ENCODE peak calls at places on chromosomes 5 and 9, in four cellular contexts. D is HCT116, K is mammary epithelial cell, P is GM23338. F is an unnamed sample.

GRCh38 chr5:11400312-11400711 is 503.9 kb downstream of the CTNND2 start:
- DNase-seq in D (no peak), K (no peak), P (no peak), F (no peak)

GRCh38 chr5:150044334-150044681 is 42.0 kb downstream of the CSF1R start:
- DNase-seq in D (no peak), K (peak), P (no peak), F (peak)

GRCh38 chr5:60365001-60365400 is 335.0 kb downstream of the DEPDC1B start:
- DNase-seq in D (no peak), K (no peak), P (no peak), F (no peak)

GRCh38 chr9:101727621-101728524 is 10.6 kb downstream of the GRIN3A start:
- DNase-seq in D (no peak), K (no peak), P (peak), F (peak)

GRCh38 chr5:73160239-73160671 is 12.7 kb upstream of the TMEM174 start:
- DNase-seq in D (no peak), K (no peak), P (no peak), F (no peak)

GRCh38 chr5:176626876-176627236 is 3.5 kb downstream of the SNCB start:
- DNase-seq in D (no peak), K (no peak), P (no peak), F (no peak)

GRCh38 chr9:78900500-78900899 is 603.6 kb downstream of the PSAT1 start:
- DNase-seq in D (no peak), K (no peak), P (no peak), F (no peak)

GRCh38 chr5:67303356-67303755 is 106.8 kb upstream of the CD180 start:
- DNase-seq in D (no peak), K (peak), P (no peak), F (peak)

GRCh38 chr9:109118802-109119438 is 827 bp downstream of the TMEM245 start:
- DNase-seq in D (no peak), K (no peak), P (peak), F (peak)

GRCh38 chr9:92100237-92100911 is 14.8 kb downstream of the SPTLC1 start:
- DNase-seq in D (peak), K (peak), P (no peak), F (peak)

GRCh38 chr9:137357166-137357565 is 55.1 kb upstream of the NRARP start:
- DNase-seq in D (no peak), K (no peak), P (no peak), F (no peak)

GRCh38 chr5:130759061-130759460 is 406.0 kb downstream of the HINT1 start:
- DNase-seq in D (no peak), K (no peak), P (peak), F (no peak)

GRCh38 chr5:66238435-66238834 is 94.3 kb downstream of the SREK1 start:
- DNase-seq in D (no peak), K (no peak), P (no peak), F (no peak)

GRCh38 chr5:178791976-178792375 is 61.5 kb upstream of the ZNF354A start:
- DNase-seq in D (no peak), K (no peak), P (no peak), F (no peak)

GRCh38 chr5:137209232-137209810 is 289.8 kb downstream of the SPOCK1 start:
- DNase-seq in D (no peak), K (no peak), P (no peak), F (peak)

GRCh38 chr9:92590386-92590785 is 54.6 kb upstream of the ECM2 start:
- DNase-seq in D (no peak), K (no peak), P (no peak), F (peak)

GRCh38 chr5:172792693-172793570 is 21.9 kb upstream of the DUSP1 start:
- DNase-seq in D (no peak), K (no peak), P (no peak), F (no peak)

GRCh38 chr5:71904852-71905251 is 185.8 kb downstream of the CARTPT start:
- DNase-seq in D (no peak), K (peak), P (no peak), F (no peak)
- H3K4me2 ChIP-seq in D (no peak), K (no peak), P (no peak), F (no peak)

GRCh38 chr9:113223963-113224362 is 2.6 kb downstream of the SLC31A1 start:
- DNase-seq in D (no peak), K (peak), P (no peak), F (peak)
- H3K4me2 ChIP-seq in D (no peak), K (peak), P (no peak), F (peak)

GRCh38 chr5:83467315-83468044 is 4.1 kb upstream of the VCAN start:
- DNase-seq in D (no peak), K (no peak), P (peak), F (peak)
- H3K4me2 ChIP-seq in D (no peak), K (no peak), P (peak), F (peak)

GRCh38 chr5:82753374-82753773 is 323.8 kb downstream of the TMEM167A start:
- DNase-seq in D (no peak), K (no peak), P (no peak), F (no peak)
- H3K4me2 ChIP-seq in D (no peak), K (no peak), P (no peak), F (no peak)

GRCh38 chr9:75993434-75993833 is 103.0 kb downstream of the PCSK5 start:
- DNase-seq in D (peak), K (peak), P (no peak), F (peak)

GRCh38 chr9:75995066-75995465 is 104.6 kb downstream of the PCSK5 start:
- DNase-seq in D (no peak), K (no peak), P (no peak), F (no peak)

GRCh38 chr9:75990905-75991304 is 100.4 kb downstream of the PCSK5 start:
- DNase-seq in D (no peak), K (no peak), P (no peak), F (no peak)

GRCh38 chr9:75990181-75990580 is 99.7 kb downstream of the PCSK5 start:
- DNase-seq in D (no peak), K (no peak), P (no peak), F (no peak)

DNA sequence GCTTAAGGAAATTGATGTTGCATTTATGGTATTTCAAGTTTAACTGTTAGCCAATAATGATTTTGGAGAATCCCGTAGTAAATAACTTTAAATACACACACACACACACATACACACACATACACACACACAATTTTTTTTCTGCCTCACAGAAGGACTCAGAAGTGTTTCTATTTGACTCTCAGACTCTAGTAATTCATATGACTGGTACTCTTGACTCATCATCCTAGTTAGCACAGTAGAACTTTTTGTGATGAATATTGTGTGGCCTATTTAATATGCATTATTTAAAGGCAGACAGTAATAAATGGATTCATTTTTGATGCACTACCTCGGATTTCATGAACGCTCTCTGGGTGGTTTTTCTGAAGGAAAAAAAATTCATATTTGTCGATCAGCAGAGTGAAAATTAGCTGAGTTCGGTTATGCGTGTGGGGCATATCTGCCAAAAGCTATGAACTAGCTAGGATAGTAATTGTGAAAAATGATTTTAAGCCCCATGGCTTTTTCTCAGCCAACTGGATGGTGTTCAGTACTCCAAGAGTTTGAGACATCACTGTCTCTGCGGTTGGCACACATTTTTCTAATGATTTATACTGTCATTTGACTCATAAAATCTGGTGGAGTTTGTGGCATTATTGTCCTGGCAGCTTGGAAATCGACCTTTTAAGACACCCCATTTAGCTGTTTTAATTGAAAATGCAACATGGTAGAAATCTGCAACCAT is 102.2 kb downstream of the PCSK5 start:
- DNase-seq in D (no peak), K (no peak), P (no peak), F (peak)
- H3K4me2 ChIP-seq in D (peak), K (no peak), P (no peak), F (no peak)

DNA sequence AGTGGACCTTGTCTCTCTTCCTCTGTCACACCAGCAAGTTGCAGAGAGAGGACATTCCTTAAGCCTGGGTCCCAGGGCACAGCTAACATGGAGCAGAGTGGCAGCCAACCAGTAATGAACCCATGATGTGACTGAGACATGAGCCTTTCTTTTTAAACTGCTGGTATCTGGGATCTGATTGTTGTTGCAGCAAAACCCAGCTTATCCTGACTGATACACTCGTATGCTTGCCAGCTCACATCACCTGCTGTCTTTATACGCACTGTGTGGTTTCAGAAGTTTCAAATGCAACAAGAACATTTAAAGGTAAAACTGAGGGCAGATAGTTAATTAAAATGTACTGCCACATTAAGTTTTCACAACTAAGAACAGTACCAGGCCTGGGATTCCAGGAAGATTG is 97.1 kb downstream of the HSD17B3 start:
- DNase-seq in D (no peak), K (no peak), P (no peak), F (no peak)
- H3K4me2 ChIP-seq in D (no peak), K (no peak), P (no peak), F (no peak)

GRCh38 chr9:114538241-114538640 is 33.0 kb upstream of the WHRN start:
- DNase-seq in D (peak), K (peak), P (peak), F (no peak)
- H3K4me2 ChIP-seq in D (peak), K (no peak), P (no peak), F (no peak)

GRCh38 chr5:19264821-19265220 is 723.2 kb downstream of the CDH18 start:
- DNase-seq in D (no peak), K (no peak), P (no peak), F (no peak)

GRCh38 chr5:19266791-19267190 is 721.2 kb downstream of the CDH18 start:
- DNase-seq in D (no peak), K (no peak), P (no peak), F (no peak)

GRCh38 chr5:19274578-19274977 is 713.4 kb downstream of the CDH18 start:
- DNase-seq in D (no peak), K (no peak), P (no peak), F (no peak)

GRCh38 chr5:19270153-19270552 is 717.8 kb downstream of the CDH18 start:
- DNase-seq in D (no peak), K (no peak), P (peak), F (no peak)
- H3K4me2 ChIP-seq in D (no peak), K (no peak), P (no peak), F (no peak)

GRCh38 chr5:17161669-17162068 is 55.8 kb upstream of the BASP1 start:
- DNase-seq in D (no peak), K (no peak), P (no peak), F (no peak)

GRCh38 chr5:17156463-17156862 is 61.0 kb upstream of the BASP1 start:
- DNase-seq in D (no peak), K (peak), P (no peak), F (peak)

GRCh38 chr5:17154211-17154996 is 63.0 kb upstream of the BASP1 start:
- DNase-seq in D (no peak), K (peak), P (no peak), F (peak)

GRCh38 chr5:17157916-17158529 is 59.4 kb upstream of the BASP1 start:
- DNase-seq in D (no peak), K (peak), P (no peak), F (peak)

DNA sequence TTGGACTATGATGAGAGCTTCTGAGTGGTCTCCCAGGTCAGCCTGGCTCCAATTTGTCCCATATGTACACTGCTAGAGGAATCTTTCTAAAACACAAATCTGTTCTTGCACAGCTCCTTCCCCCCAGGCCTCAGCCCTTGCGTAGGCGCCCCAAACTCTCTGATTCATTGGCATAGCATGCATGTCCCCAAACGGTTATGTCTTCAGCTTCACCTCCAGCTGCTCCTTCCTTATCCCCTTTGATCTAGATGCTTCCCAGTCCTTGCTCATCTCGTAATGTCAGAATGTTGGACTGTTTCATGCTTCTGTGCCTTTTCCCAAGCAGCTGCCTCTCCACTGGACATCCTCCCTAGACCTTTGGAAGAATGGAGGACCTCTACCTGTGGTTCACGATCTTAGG is 60.1 kb upstream of the BASP1 start:
- DNase-seq in D (no peak), K (no peak), P (no peak), F (peak)
- H3K4me2 ChIP-seq in D (no peak), K (no peak), P (no peak), F (peak)

DNA sequence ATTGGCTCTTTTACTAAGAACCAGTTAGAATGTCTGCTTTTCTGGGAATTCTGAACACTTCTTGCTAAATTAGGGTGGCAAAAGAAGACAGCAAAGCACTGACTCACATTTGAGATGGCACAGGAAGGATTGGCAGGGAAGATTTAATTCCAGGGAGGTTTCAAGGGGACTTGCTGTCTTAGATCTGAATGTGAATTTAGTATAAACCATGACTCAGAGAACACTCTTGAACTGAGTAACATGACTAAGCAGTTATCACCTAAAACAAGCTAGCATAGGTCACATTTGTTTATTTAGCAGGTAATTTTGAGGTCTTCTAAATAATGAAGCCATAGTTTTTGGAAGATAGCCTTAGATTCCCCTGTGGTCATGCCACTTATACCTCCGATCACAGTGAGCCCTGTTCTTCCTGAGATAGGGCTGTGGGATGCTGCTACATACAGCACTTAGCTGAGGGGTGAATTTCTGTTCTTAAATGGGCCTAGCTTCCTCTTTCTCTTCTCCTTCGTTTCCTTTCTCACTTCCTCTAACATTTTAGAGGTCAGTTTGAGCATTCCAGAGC is 173.8 kb downstream of the PCSK1 start:
- DNase-seq in D (no peak), K (peak), P (no peak), F (peak)
- H3K4me2 ChIP-seq in D (peak), K (peak), P (no peak), F (peak)

F was measured in GM23248.